ENCODE peak calls at places on chromosomes 12 and 14, in four cellular contexts. One of them, this sample, is unnamed.

GRCh38 chr14:105492051-105492965 is 1.3 kb downstream of the TEDC1 start:
- DNase-seq in K562: no peak
- DNase-seq in SK-N-SH: no peak
- DNase-seq in HepG2: no peak
- DNase-seq in this sample: no peak

GRCh38 chr12:119115296-119115905 is 63.3 kb upstream of the HSPB8 start:
- DNase-seq in K562: peak; percentile 62
- DNase-seq in SK-N-SH: peak; percentile 75
- DNase-seq in HepG2: peak; percentile 38
- DNase-seq in this sample: peak; percentile 69

GRCh38 chr14:105502446-105503295 is 11.6 kb downstream of the TEDC1 start:
- DNase-seq in K562: no peak
- DNase-seq in SK-N-SH: peak; percentile 26
- DNase-seq in HepG2: no peak
- DNase-seq in this sample: no peak

GRCh38 chr12:124371970-124372555 is 77.2 kb downstream of the RFLNA start:
- DNase-seq in K562: no peak
- DNase-seq in SK-N-SH: no peak
- DNase-seq in HepG2: no peak
- DNase-seq in this sample: peak; percentile 47

GRCh38 chr12:109999983-110000505 is 814 bp downstream of the ANKRD13A start:
- DNase-seq in K562: no peak
- DNase-seq in SK-N-SH: no peak
- DNase-seq in HepG2: no peak
- DNase-seq in this sample: peak; percentile 25

GRCh38 chr14:102209224-102209966 is 69.7 kb downstream of the WDR20 start:
- DNase-seq in K562: no peak
- DNase-seq in SK-N-SH: peak; percentile 67
- DNase-seq in HepG2: peak; percentile 58
- DNase-seq in this sample: peak; percentile 52

GRCh38 chr14:98634043-98634820 is 637.8 kb downstream of the BCL11B start:
- DNase-seq in K562: no peak
- DNase-seq in SK-N-SH: no peak
- DNase-seq in HepG2: no peak
- DNase-seq in this sample: no peak

GRCh38 chr12:89087149-89087834 is 265.0 kb downstream of the DUSP6 start:
- DNase-seq in K562: no peak
- DNase-seq in SK-N-SH: no peak
- DNase-seq in HepG2: no peak
- DNase-seq in this sample: no peak

GRCh38 chr12:96864335-96864734 is 42.7 kb upstream of the NEDD1 start:
- DNase-seq in K562: no peak
- DNase-seq in SK-N-SH: no peak
- DNase-seq in HepG2: no peak
- DNase-seq in this sample: no peak

GRCh38 chr12:50296554-50296953 is 13.2 kb upstream of the LIMA1 start:
- DNase-seq in K562: no peak
- DNase-seq in SK-N-SH: no peak
- DNase-seq in HepG2: no peak
- DNase-seq in this sample: no peak

GRCh38 chr12:50297027-50297426 is 13.7 kb upstream of the LIMA1 start:
- DNase-seq in K562: no peak
- DNase-seq in SK-N-SH: no peak
- DNase-seq in HepG2: no peak
- DNase-seq in this sample: no peak

GRCh38 chr12:50302686-50303085 is 19.4 kb upstream of the LIMA1 start:
- DNase-seq in K562: no peak
- DNase-seq in SK-N-SH: no peak
- DNase-seq in HepG2: no peak
- DNase-seq in this sample: no peak

DNA sequence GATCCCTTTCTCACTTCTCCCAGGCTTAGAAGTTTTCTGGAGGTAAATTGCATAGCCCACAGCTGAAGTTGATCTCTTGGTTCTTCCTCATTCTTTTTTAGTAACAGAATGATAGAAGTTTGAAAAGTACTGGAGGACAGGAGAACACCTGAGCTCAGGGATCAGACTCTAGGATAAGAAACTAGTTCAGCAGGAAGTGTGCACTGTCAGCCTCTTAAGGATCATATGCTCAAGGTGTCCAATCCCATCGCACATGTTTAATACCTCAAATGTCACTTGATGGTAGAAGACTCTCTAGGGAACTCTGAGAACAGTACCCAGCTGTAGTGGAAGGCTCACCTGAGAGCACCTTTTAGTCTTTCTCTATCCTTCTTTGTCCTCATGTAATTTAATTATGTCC is 14.7 kb upstream of the LIMA1 start:
- DNase-seq in K562: no peak
- DNase-seq in SK-N-SH: no peak
- DNase-seq in HepG2: no peak
- DNase-seq in this sample: no peak
- TF ChIP-seq FOXJ3 in K562: no peak
- TF ChIP-seq FOXJ3 in SK-N-SH: no peak
- TF ChIP-seq FOXJ3 in HepG2: no peak
- TF ChIP-seq FOXJ3 in this sample: no peak

DNA sequence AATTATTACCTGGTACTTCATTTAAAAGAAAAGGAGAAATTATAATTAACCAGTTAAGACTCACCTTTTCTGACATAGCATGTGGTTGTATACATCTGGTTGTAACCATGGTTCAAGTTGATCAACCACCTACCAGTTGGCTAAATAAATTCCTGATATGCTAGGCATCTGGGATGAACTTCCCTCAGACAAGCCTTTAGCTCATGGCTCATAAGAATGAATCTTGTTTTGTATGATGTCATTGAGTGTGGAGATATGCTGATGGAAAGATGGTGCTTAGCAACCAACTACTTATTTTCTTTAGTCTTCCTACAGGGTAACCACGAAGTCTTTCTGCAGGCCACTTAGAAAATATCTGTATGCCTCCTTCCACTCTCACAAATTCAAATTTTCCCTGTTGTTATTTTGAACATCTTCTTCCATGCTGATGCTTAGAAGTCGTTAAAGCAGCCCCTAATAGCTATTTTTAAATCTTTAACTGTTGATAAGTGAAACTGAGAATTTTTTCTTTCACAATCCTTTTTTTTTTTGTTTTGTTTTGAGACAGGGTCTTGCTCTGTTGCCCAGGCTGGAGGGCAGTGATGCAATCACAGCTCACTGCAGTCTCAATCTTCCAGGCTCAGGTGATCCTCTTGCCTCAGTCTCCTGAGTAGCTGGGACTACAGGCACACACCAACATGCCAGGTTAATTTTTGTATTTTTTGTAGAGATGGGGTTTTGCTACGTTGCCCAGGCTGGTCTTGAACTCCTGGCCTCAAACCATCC is 51.9 kb upstream of the PTHLH start:
- DNase-seq in K562: no peak
- DNase-seq in SK-N-SH: no peak
- DNase-seq in HepG2: no peak
- DNase-seq in this sample: no peak
- TF ChIP-seq FOXJ3 in K562: no peak
- TF ChIP-seq FOXJ3 in SK-N-SH: no peak
- TF ChIP-seq FOXJ3 in HepG2: no peak
- TF ChIP-seq FOXJ3 in this sample: no peak

DNA sequence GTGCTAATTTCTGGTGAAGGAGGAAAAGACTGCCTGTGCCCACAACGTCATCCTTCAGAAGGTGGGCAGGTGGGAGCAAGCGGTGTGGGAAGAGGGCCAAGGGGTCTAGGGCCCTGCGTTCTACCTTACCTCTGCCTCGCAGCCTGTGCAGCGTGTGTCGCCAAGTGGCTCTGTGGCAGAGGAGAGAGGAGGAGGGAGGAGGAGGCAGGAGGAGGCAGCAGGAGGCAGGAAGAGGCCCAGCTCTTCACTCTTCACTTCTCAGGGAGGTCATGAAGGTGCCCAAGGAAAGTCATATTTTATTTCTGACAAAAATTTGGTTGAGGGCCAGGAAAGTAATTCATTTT is 177.9 kb downstream of the MYRFL start:
- DNase-seq in K562: no peak
- DNase-seq in SK-N-SH: no peak
- DNase-seq in HepG2: no peak
- DNase-seq in this sample: no peak
- TF ChIP-seq FOXJ3 in K562: no peak
- TF ChIP-seq FOXJ3 in SK-N-SH: no peak
- TF ChIP-seq FOXJ3 in HepG2: no peak
- TF ChIP-seq FOXJ3 in this sample: no peak

GRCh38 chr14:39431416-39432178 is 636 bp downstream of the FBXO33 start:
- DNase-seq in K562: peak; percentile 8
- DNase-seq in SK-N-SH: peak; percentile 32
- DNase-seq in HepG2: peak; percentile 51
- DNase-seq in this sample: peak; percentile 58
- TF ChIP-seq FOXJ3 in K562: no peak
- TF ChIP-seq FOXJ3 in SK-N-SH: no peak
- TF ChIP-seq FOXJ3 in HepG2: no peak
- TF ChIP-seq FOXJ3 in this sample: no peak

This sample was measured in WTC11.